ENCODE peak calls at places on chromosomes 11 and 22, in five cellular contexts. One of them, this sample, is unnamed. For H3K9me3 and H3K4me1, the result is how much of the 10 kb centered on the place peaks cover.

GRCh38 chr22:46064966-46065666 is 85.2 kb upstream of the PPARA start:
- DNase-seq in GM23248: peak
- DNase-seq in aorta: peak
- DNase-seq in cardiac muscle cell: no peak
- DNase-seq in CD8-positive, alpha-beta T cell: no peak
- DNase-seq in this sample: peak

GRCh38 chr11:25860677-25861445 is 471.1 kb upstream of the ANO3 start:
- DNase-seq in cardiac muscle cell: peak
- DNase-seq in GM23248: peak
- DNase-seq in aorta: no peak
- DNase-seq in CD8-positive, alpha-beta T cell: no peak
- DNase-seq in this sample: no peak

GRCh38 chr11:79506124-79506523 is 65.3 kb upstream of the TENM4 start:
- DNase-seq in cardiac muscle cell: no peak
- DNase-seq in aorta: no peak
- DNase-seq in GM23248: no peak
- DNase-seq in CD8-positive, alpha-beta T cell: no peak
- DNase-seq in this sample: no peak

GRCh38 chr11:71507102-71507501 is 20.0 kb upstream of the KRTAP5-7 start:
- DNase-seq in aorta: peak
- DNase-seq in GM23248: no peak
- DNase-seq in CD8-positive, alpha-beta T cell: no peak
- DNase-seq in cardiac muscle cell: no peak
- DNase-seq in this sample: no peak

GRCh38 chr11:5767056-5767455 is 13.0 kb downstream of the OR52N4 start:
- DNase-seq in aorta: no peak
- DNase-seq in GM23248: peak
- DNase-seq in cardiac muscle cell: no peak
- DNase-seq in CD8-positive, alpha-beta T cell: no peak
- DNase-seq in this sample: no peak

GRCh38 chr11:68338041-68338800 is 25.8 kb downstream of the LRP5 start:
- DNase-seq in cardiac muscle cell: no peak
- DNase-seq in GM23248: peak
- DNase-seq in CD8-positive, alpha-beta T cell: no peak
- DNase-seq in aorta: peak
- DNase-seq in this sample: peak

GRCh38 chr11:59617876-59618275 is 2.3 kb upstream of the OSBP start:
- DNase-seq in cardiac muscle cell: no peak
- DNase-seq in aorta: no peak
- DNase-seq in GM23248: no peak
- DNase-seq in CD8-positive, alpha-beta T cell: no peak
- DNase-seq in this sample: no peak

GRCh38 chr11:126481303-126481680 is 125.8 kb downstream of the ST3GAL4 start:
- DNase-seq in aorta: peak
- DNase-seq in GM23248: no peak
- DNase-seq in cardiac muscle cell: no peak
- DNase-seq in CD8-positive, alpha-beta T cell: no peak
- DNase-seq in this sample: no peak

GRCh38 chr11:65899356-65900124 is 648 bp downstream of the FOSL1 start:
- DNase-seq in aorta: peak
- DNase-seq in CD8-positive, alpha-beta T cell: peak
- DNase-seq in GM23248: peak
- DNase-seq in cardiac muscle cell: peak
- DNase-seq in this sample: peak

GRCh38 chr11:80638296-80638695 is 1197.5 kb upstream of the TENM4 start:
- DNase-seq in CD8-positive, alpha-beta T cell: no peak
- DNase-seq in GM23248: no peak
- DNase-seq in cardiac muscle cell: no peak
- DNase-seq in aorta: no peak
- DNase-seq in this sample: no peak

GRCh38 chr11:9664276-9665171 is 647 bp downstream of the SWAP70 start:
- DNase-seq in CD8-positive, alpha-beta T cell: no peak
- DNase-seq in cardiac muscle cell: peak
- DNase-seq in aorta: peak
- DNase-seq in GM23248: peak
- DNase-seq in this sample: peak

GRCh38 chr11:78784321-78785061 is 209.8 kb upstream of the NARS2 start:
- DNase-seq in CD8-positive, alpha-beta T cell: no peak
- DNase-seq in GM23248: peak
- DNase-seq in aorta: no peak
- DNase-seq in cardiac muscle cell: peak
- DNase-seq in this sample: no peak

GRCh38 chr11:776459-777287 is 614 bp downstream of the GATD1 start:
- DNase-seq in aorta: peak
- DNase-seq in GM23248: peak
- DNase-seq in cardiac muscle cell: peak
- DNase-seq in CD8-positive, alpha-beta T cell: no peak
- DNase-seq in this sample: no peak

GRCh38 chr11:80598905-80599304 is 1158.1 kb upstream of the TENM4 start:
- DNase-seq in CD8-positive, alpha-beta T cell: no peak
- DNase-seq in aorta: no peak
- DNase-seq in GM23248: no peak
- DNase-seq in cardiac muscle cell: no peak
- DNase-seq in this sample: no peak

GRCh38 chr11:88301478-88302140 is 35.9 kb downstream of the CTSC start:
- DNase-seq in aorta: no peak
- DNase-seq in CD8-positive, alpha-beta T cell: no peak
- DNase-seq in GM23248: no peak
- DNase-seq in cardiac muscle cell: peak
- DNase-seq in this sample: no peak

GRCh38 chr11:106482920-106483761 is 405.7 kb downstream of the AASDHPPT start:
- DNase-seq in GM23248: peak
- DNase-seq in cardiac muscle cell: peak
- DNase-seq in aorta: no peak
- DNase-seq in CD8-positive, alpha-beta T cell: no peak
- DNase-seq in this sample: no peak

GRCh38 chr11:12727556-12728070 is 53.4 kb downstream of the TEAD1 start:
- DNase-seq in CD8-positive, alpha-beta T cell: no peak
- DNase-seq in cardiac muscle cell: peak
- DNase-seq in GM23248: peak
- DNase-seq in aorta: no peak
- DNase-seq in this sample: no peak

GRCh38 chr11:64934765-64935633 is 694 bp downstream of the GPHA2 start:
- DNase-seq in cardiac muscle cell: no peak
- DNase-seq in aorta: no peak
- DNase-seq in CD8-positive, alpha-beta T cell: no peak
- DNase-seq in GM23248: no peak
- DNase-seq in this sample: no peak

GRCh38 chr11:65591939-65592814 is 3.4 kb downstream of the KCNK7 start:
- DNase-seq in aorta: peak
- DNase-seq in GM23248: no peak
- DNase-seq in cardiac muscle cell: peak
- DNase-seq in CD8-positive, alpha-beta T cell: no peak
- DNase-seq in this sample: peak

GRCh38 chr22:26697151-26697550 is 39.8 kb downstream of the MIAT start:
- DNase-seq in cardiac muscle cell: no peak
- DNase-seq in CD8-positive, alpha-beta T cell: no peak
- DNase-seq in aorta: no peak
- DNase-seq in GM23248: no peak
- DNase-seq in this sample: no peak
- H3K9me3 ChIP-seq in cardiac muscle cell: under half
- H3K9me3 ChIP-seq in CD8-positive, alpha-beta T cell: under half
- H3K9me3 ChIP-seq in aorta: under half
- H3K9me3 ChIP-seq in GM23248: under half
- H3K9me3 ChIP-seq in this sample: under half

GRCh38 chr11:70078095-70078795 is at the start of gene ANO1:
- DNase-seq in cardiac muscle cell: peak
- DNase-seq in GM23248: peak
- DNase-seq in CD8-positive, alpha-beta T cell: no peak
- DNase-seq in aorta: peak
- DNase-seq in this sample: peak

GRCh38 chr11:70074701-70075100 is 3.4 kb upstream of the ANO1 start:
- DNase-seq in aorta: peak
- DNase-seq in CD8-positive, alpha-beta T cell: no peak
- DNase-seq in GM23248: no peak
- DNase-seq in cardiac muscle cell: no peak
- DNase-seq in this sample: no peak

GRCh38 chr11:70075836-70076235 is 2.3 kb upstream of the ANO1 start:
- DNase-seq in cardiac muscle cell: no peak
- DNase-seq in GM23248: no peak
- DNase-seq in aorta: peak
- DNase-seq in CD8-positive, alpha-beta T cell: no peak
- DNase-seq in this sample: no peak

GRCh38 chr11:70077411-70078094 is 564 bp upstream of the ANO1 start:
- DNase-seq in CD8-positive, alpha-beta T cell: no peak
- DNase-seq in cardiac muscle cell: no peak
- DNase-seq in aorta: peak
- DNase-seq in GM23248: no peak
- DNase-seq in this sample: peak

DNA sequence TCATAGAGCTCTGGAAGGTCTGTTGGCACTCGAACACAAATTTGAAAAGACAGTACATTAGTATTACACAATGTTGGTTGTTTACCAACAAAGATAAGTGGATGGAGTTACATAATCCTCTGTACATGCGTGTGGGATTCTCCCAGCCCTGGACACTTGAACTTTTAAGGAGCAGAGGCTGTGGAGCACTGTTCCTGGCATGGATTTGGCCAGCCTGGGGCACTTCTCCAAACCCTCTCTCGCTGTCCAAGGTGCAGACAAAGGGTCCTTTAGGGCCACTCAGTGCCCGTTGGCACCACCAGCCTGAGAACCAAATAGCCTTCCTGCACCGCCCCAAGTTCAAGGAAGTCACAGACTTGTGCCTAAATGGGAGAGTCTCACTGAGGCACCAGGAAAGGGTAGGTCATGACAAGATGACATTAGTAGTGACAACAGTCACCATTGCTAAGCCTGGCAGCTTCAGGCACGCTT is 1.6 kb upstream of the ANO1 start:
- DNase-seq in GM23248: no peak
- DNase-seq in CD8-positive, alpha-beta T cell: no peak
- DNase-seq in cardiac muscle cell: peak
- DNase-seq in aorta: peak
- DNase-seq in this sample: no peak
- H3K4me1 ChIP-seq in GM23248: under half
- H3K4me1 ChIP-seq in CD8-positive, alpha-beta T cell: under half
- H3K4me1 ChIP-seq in cardiac muscle cell: under half
- H3K4me1 ChIP-seq in aorta: under half
- H3K4me1 ChIP-seq in this sample: under half

GRCh38 chr11:15655552-15655951 is 540.8 kb downstream of the INSC start:
- DNase-seq in GM23248: no peak
- DNase-seq in cardiac muscle cell: no peak
- DNase-seq in CD8-positive, alpha-beta T cell: no peak
- DNase-seq in aorta: no peak
- DNase-seq in this sample: no peak
- H3K27ac ChIP-seq in GM23248: no peak
- H3K27ac ChIP-seq in cardiac muscle cell: no peak
- H3K27ac ChIP-seq in CD8-positive, alpha-beta T cell: no peak
- H3K27ac ChIP-seq in aorta: no peak
- H3K27ac ChIP-seq in this sample: no peak

DNA sequence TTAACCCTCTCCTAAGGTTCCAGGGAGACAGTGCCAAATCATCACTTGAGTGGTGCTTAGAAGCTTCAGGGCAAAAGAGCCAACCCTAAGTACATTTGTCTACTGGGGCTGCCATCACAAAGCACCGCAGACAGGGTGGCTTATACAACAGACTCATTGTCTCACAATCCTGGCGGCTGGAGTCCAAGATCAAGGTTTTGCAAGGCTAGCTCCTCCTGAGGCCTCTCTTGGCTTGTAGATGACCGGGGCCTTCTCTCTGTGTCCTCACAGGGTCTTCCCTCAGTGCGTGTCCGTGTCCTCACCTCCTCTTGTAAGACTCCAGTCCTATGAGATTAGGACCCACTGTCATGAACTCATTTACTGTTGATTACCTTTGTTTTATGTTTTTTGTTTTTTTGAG is 34.1 kb upstream of the CD81 start:
- DNase-seq in cardiac muscle cell: peak
- DNase-seq in aorta: no peak
- DNase-seq in GM23248: peak
- DNase-seq in CD8-positive, alpha-beta T cell: no peak
- DNase-seq in this sample: peak
- H3K9me3 ChIP-seq in cardiac muscle cell: under half
- H3K9me3 ChIP-seq in aorta: under half
- H3K9me3 ChIP-seq in GM23248: under half
- H3K9me3 ChIP-seq in CD8-positive, alpha-beta T cell: under half
- H3K9me3 ChIP-seq in this sample: under half

DNA sequence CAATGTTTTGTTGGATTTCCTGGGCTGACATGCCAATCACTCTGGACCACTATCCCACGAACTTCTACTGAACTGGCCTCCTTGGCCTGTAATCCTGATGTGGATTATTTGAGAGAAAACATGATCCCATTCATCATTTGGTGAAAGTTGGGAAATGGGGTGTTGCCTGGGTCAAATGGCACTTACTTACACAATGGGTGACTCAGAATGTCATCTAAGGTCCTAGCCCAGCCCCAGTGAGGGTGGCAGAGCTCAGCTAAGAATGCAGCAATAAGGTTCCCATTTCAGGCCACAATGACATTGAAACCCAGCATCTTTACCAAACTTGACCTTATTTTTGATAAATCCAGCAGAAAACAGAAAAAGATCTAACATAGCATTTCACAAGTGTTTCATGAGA is 8.0 kb upstream of the DSCAML1 start:
- DNase-seq in GM23248: peak
- DNase-seq in cardiac muscle cell: no peak
- DNase-seq in aorta: no peak
- DNase-seq in CD8-positive, alpha-beta T cell: no peak
- DNase-seq in this sample: no peak
- H3K4me1 ChIP-seq in GM23248: under half
- H3K4me1 ChIP-seq in cardiac muscle cell: under half
- H3K4me1 ChIP-seq in aorta: under half
- H3K4me1 ChIP-seq in CD8-positive, alpha-beta T cell: under half
- H3K4me1 ChIP-seq in this sample: under half

DNA sequence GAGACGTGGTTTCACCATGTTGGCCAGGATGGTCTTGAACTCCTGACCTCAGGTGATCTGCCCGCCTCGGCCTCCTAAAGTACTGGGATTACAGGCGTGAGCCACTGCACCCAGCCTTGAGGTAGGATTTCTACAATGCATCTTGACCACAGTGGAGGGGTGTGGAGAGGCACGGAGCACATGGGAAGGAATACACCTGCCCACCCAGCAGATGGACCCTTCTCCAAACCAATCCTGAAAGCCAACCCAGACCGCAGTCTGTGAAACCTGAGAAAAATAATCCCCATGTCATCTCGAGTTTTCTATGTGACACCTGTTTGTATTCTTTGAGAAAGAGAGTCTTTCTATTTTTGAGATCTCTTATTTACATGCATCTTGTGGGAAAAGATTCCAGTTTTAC is 32.5 kb downstream of the LGR4 start:
- DNase-seq in GM23248: no peak
- DNase-seq in cardiac muscle cell: no peak
- DNase-seq in CD8-positive, alpha-beta T cell: no peak
- DNase-seq in aorta: no peak
- DNase-seq in this sample: no peak
- H3K27ac ChIP-seq in GM23248: no peak
- H3K27ac ChIP-seq in cardiac muscle cell: no peak
- H3K27ac ChIP-seq in CD8-positive, alpha-beta T cell: no peak
- H3K27ac ChIP-seq in aorta: no peak
- H3K27ac ChIP-seq in this sample: no peak

GRCh38 chr11:92002568-92002967 is 222.1 kb upstream of the FAT3 start:
- DNase-seq in aorta: no peak
- DNase-seq in cardiac muscle cell: no peak
- DNase-seq in GM23248: no peak
- DNase-seq in CD8-positive, alpha-beta T cell: no peak
- DNase-seq in this sample: no peak
- H3K9me3 ChIP-seq in aorta: under half
- H3K9me3 ChIP-seq in cardiac muscle cell: under half
- H3K9me3 ChIP-seq in GM23248: under half
- H3K9me3 ChIP-seq in CD8-positive, alpha-beta T cell: under half
- H3K9me3 ChIP-seq in this sample: under half

This sample was measured in tibial artery.